ENCODE peak calls at places on chromosomes 16 and 17, in six cellular contexts. Y is Calu3, U is C1 segment of cervical spinal cord, E is COR-L47, L is pons, C is neural progenitor cell. R is an unnamed sample.

GRCh38 chr17:62644487-62645173 is 17.2 kb downstream of the MRC2 start:
- DNase-seq in Y (no peak), L (no peak), C (peak; percentile 75), E (peak; percentile 68), U (no peak), R (peak; percentile 92)

GRCh38 chr17:18362509-18363020 is 785 bp downstream of the SHMT1 start:
- DNase-seq in C (peak; percentile 55), E (no peak), U (peak; percentile 31), L (peak; percentile 93), Y (peak; percentile 64), R (peak; percentile 24)

GRCh38 chr17:44324092-44324570 is 492 bp downstream of the SLC25A39 start:
- DNase-seq in L (no peak), U (no peak), Y (peak; percentile 58), E (no peak), C (peak; percentile 53), R (peak; percentile 45)

GRCh38 chr17:48626470-48627241 is 498 bp upstream of the HOXB9 start:
- DNase-seq in Y (peak; percentile 87), E (peak; percentile 24), L (no peak), C (peak; percentile 52), U (no peak), R (peak; percentile 28)

GRCh38 chr16:674968-675883 is at the start of gene RHBDL1:
- DNase-seq in U (no peak), Y (peak; percentile 51), L (no peak), C (peak; percentile 61), E (no peak), R (peak; percentile 47)

GRCh38 chr17:65438708-65439294 is 122.6 kb downstream of the AXIN2 start:
- DNase-seq in E (no peak), L (peak; percentile 15), C (no peak), U (no peak), Y (no peak), R (peak; percentile 63)

GRCh38 chr17:4234406-4234805 is 29.4 kb downstream of the ANKFY1 start:
- DNase-seq in E (no peak), Y (no peak), U (no peak), C (no peak), L (no peak), R (no peak)

GRCh38 chr17:49968380-49969133 is 433 bp upstream of the DLX4 start:
- DNase-seq in Y (peak; percentile 94), U (no peak), E (peak; percentile 82), C (peak; percentile 93), L (no peak), R (peak; percentile 36)

GRCh38 chr17:27878776-27879562 is 14.2 kb downstream of the LYRM9 start:
- DNase-seq in U (no peak), L (no peak), E (peak; percentile 7), Y (no peak), C (no peak), R (peak; percentile 10)

GRCh38 chr16:88688013-88688778 is 1.9 kb upstream of the SNAI3 start:
- DNase-seq in L (no peak), U (no peak), C (peak; percentile 47), Y (peak; percentile 75), E (peak; percentile 79), R (peak; percentile 86)

GRCh38 chr16:88335150-88335685 is 47.5 kb upstream of the ZNF469 start:
- DNase-seq in C (no peak), L (no peak), U (no peak), E (no peak), Y (no peak), R (no peak)

GRCh38 chr16:86664518-86665318 is 86.4 kb downstream of the FOXL1 start:
- DNase-seq in C (no peak), Y (peak; percentile 87), E (no peak), U (no peak), L (no peak), R (no peak)

GRCh38 chr17:12985431-12986285 is 32.2 kb downstream of the ELAC2 start:
- DNase-seq in U (no peak), Y (no peak), E (no peak), C (no peak), L (peak; percentile 11), R (no peak)

GRCh38 chr16:52068447-52069074 is 478.4 kb downstream of the TOX3 start:
- DNase-seq in E (peak; percentile 63), Y (peak; percentile 64), C (peak; percentile 72), L (peak; percentile 84), U (no peak), R (peak; percentile 78)